ENCODE peak calls at places on chromosomes 11 and 22, in nine cellular contexts. One of them, this sample, is unnamed.

GRCh38 chr11:19370100-19370861 is 129.5 kb upstream of the E2F8 start:
- DNase-seq in NCI-H1092 treated with DMSO at 0.1 percent for 48 hours: no peak
- DNase-seq in NCI-H446: peak; percentile 71
- DNase-seq in LoVo: no peak
- DNase-seq in T-helper 2 cell: no peak
- DNase-seq in Daoy: peak; percentile 17
- DNase-seq in anterior cingulate cortex: no peak
- DNase-seq in tibial nerve: peak; percentile 81
- DNase-seq in NCI-H1417: no peak
- DNase-seq in this sample: no peak

GRCh38 chr11:57481915-57482781 is 21.8 kb downstream of the RTN4RL2 start:
- DNase-seq in NCI-H1092 treated with DMSO at 0.1 percent for 48 hours: no peak
- DNase-seq in NCI-H1417: peak; percentile 46
- DNase-seq in anterior cingulate cortex: no peak
- DNase-seq in LoVo: no peak
- DNase-seq in Daoy: no peak
- DNase-seq in T-helper 2 cell: no peak
- DNase-seq in NCI-H446: no peak
- DNase-seq in tibial nerve: no peak
- DNase-seq in this sample: no peak

GRCh38 chr11:62119569-62119968 is 4.2 kb upstream of the INCENP start:
- DNase-seq in tibial nerve: no peak
- DNase-seq in anterior cingulate cortex: no peak
- DNase-seq in NCI-H446: no peak
- DNase-seq in T-helper 2 cell: no peak
- DNase-seq in NCI-H1092 treated with DMSO at 0.1 percent for 48 hours: no peak
- DNase-seq in LoVo: no peak
- DNase-seq in NCI-H1417: no peak
- DNase-seq in Daoy: no peak
- DNase-seq in this sample: no peak

GRCh38 chr11:63961608-63962412 is 12.6 kb upstream of the COX8A start:
- DNase-seq in NCI-H446: no peak
- DNase-seq in NCI-H1092 treated with DMSO at 0.1 percent for 48 hours: peak; percentile 22
- DNase-seq in LoVo: no peak
- DNase-seq in anterior cingulate cortex: no peak
- DNase-seq in Daoy: peak; percentile 53
- DNase-seq in T-helper 2 cell: peak; percentile 16
- DNase-seq in tibial nerve: no peak
- DNase-seq in NCI-H1417: peak; percentile 90
- DNase-seq in this sample: no peak

GRCh38 chr11:119093951-119094815 is 7.5 kb downstream of the DPAGT1 start:
- DNase-seq in anterior cingulate cortex: no peak
- DNase-seq in NCI-H1417: peak; percentile 64
- DNase-seq in NCI-H1092 treated with DMSO at 0.1 percent for 48 hours: no peak
- DNase-seq in tibial nerve: no peak
- DNase-seq in T-helper 2 cell: peak; percentile 26
- DNase-seq in NCI-H446: no peak
- DNase-seq in Daoy: peak; percentile 41
- DNase-seq in LoVo: no peak
- DNase-seq in this sample: no peak

GRCh38 chr11:58204042-58204441 is at the start of gene OR1S2:
- DNase-seq in NCI-H446: no peak
- DNase-seq in T-helper 2 cell: no peak
- DNase-seq in tibial nerve: no peak
- DNase-seq in NCI-H1092 treated with DMSO at 0.1 percent for 48 hours: no peak
- DNase-seq in NCI-H1417: no peak
- DNase-seq in LoVo: no peak
- DNase-seq in Daoy: no peak
- DNase-seq in anterior cingulate cortex: no peak
- DNase-seq in this sample: no peak

GRCh38 chr11:40370821-40371616 is 1088.4 kb downstream of the LRRC4C start:
- DNase-seq in tibial nerve: no peak
- DNase-seq in T-helper 2 cell: no peak
- DNase-seq in NCI-H1417: no peak
- DNase-seq in LoVo: no peak
- DNase-seq in NCI-H1092 treated with DMSO at 0.1 percent for 48 hours: no peak
- DNase-seq in Daoy: no peak
- DNase-seq in anterior cingulate cortex: no peak
- DNase-seq in NCI-H446: no peak
- DNase-seq in this sample: no peak

GRCh38 chr22:46758867-46759290 is 3.6 kb upstream of the TBC1D22A start:
- DNase-seq in NCI-H1092 treated with DMSO at 0.1 percent for 48 hours: no peak
- DNase-seq in tibial nerve: peak; percentile 42
- DNase-seq in NCI-H446: peak; percentile 51
- DNase-seq in T-helper 2 cell: no peak
- DNase-seq in Daoy: peak; percentile 56
- DNase-seq in LoVo: peak; percentile 67
- DNase-seq in NCI-H1417: peak; percentile 2
- DNase-seq in anterior cingulate cortex: no peak
- DNase-seq in this sample: no peak

GRCh38 chr11:132278801-132279574 is 908.6 kb downstream of the NTM start:
- DNase-seq in tibial nerve: peak; percentile 12
- DNase-seq in LoVo: peak; percentile 7
- DNase-seq in NCI-H446: no peak
- DNase-seq in T-helper 2 cell: no peak
- DNase-seq in Daoy: peak; percentile 39
- DNase-seq in NCI-H1092 treated with DMSO at 0.1 percent for 48 hours: peak; percentile 37
- DNase-seq in anterior cingulate cortex: no peak
- DNase-seq in NCI-H1417: peak; percentile 7
- DNase-seq in this sample: no peak

GRCh38 chr22:44738347-44738715 is 14.0 kb upstream of the ARHGAP8 start:
- DNase-seq in tibial nerve: no peak
- DNase-seq in NCI-H1092 treated with DMSO at 0.1 percent for 48 hours: no peak
- DNase-seq in anterior cingulate cortex: no peak
- DNase-seq in NCI-H1417: no peak
- DNase-seq in T-helper 2 cell: no peak
- DNase-seq in NCI-H446: no peak
- DNase-seq in LoVo: peak; percentile 63
- DNase-seq in Daoy: peak; percentile 58
- DNase-seq in this sample: no peak

GRCh38 chr11:121572581-121573059 is 119.9 kb upstream of the SORL1-AS1 start:
- DNase-seq in tibial nerve: no peak
- DNase-seq in LoVo: no peak
- DNase-seq in Daoy: no peak
- DNase-seq in T-helper 2 cell: no peak
- DNase-seq in NCI-H1092 treated with DMSO at 0.1 percent for 48 hours: peak; percentile 52
- DNase-seq in anterior cingulate cortex: peak; percentile 52
- DNase-seq in NCI-H1417: no peak
- DNase-seq in NCI-H446: no peak
- DNase-seq in this sample: no peak

GRCh38 chr11:57474017-57474750 is 13.9 kb downstream of the RTN4RL2 start:
- DNase-seq in Daoy: peak; percentile 79
- DNase-seq in NCI-H1092 treated with DMSO at 0.1 percent for 48 hours: no peak
- DNase-seq in LoVo: no peak
- DNase-seq in tibial nerve: no peak
- DNase-seq in anterior cingulate cortex: no peak
- DNase-seq in T-helper 2 cell: peak; percentile 41
- DNase-seq in NCI-H446: peak; percentile 41
- DNase-seq in NCI-H1417: no peak
- DNase-seq in this sample: no peak

GRCh38 chr22:30809086-30809485 is 114.4 kb downstream of the OSBP2 start:
- DNase-seq in T-helper 2 cell: no peak
- DNase-seq in Daoy: peak; percentile 28
- DNase-seq in LoVo: no peak
- DNase-seq in NCI-H1092 treated with DMSO at 0.1 percent for 48 hours: no peak
- DNase-seq in NCI-H1417: no peak
- DNase-seq in NCI-H446: no peak
- DNase-seq in tibial nerve: no peak
- DNase-seq in anterior cingulate cortex: no peak
- DNase-seq in this sample: no peak

GRCh38 chr11:73182824-73183321 is 35.2 kb upstream of the P2RY2 start:
- DNase-seq in NCI-H1092 treated with DMSO at 0.1 percent for 48 hours: no peak
- DNase-seq in LoVo: no peak
- DNase-seq in Daoy: no peak
- DNase-seq in NCI-H1417: no peak
- DNase-seq in tibial nerve: no peak
- DNase-seq in anterior cingulate cortex: no peak
- DNase-seq in NCI-H446: no peak
- DNase-seq in T-helper 2 cell: no peak
- DNase-seq in this sample: no peak

GRCh38 chr22:50260801-50261614 is 475 bp downstream of the MAPK12 start:
- DNase-seq in T-helper 2 cell: no peak
- DNase-seq in Daoy: peak; percentile 76
- DNase-seq in LoVo: peak; percentile 45
- DNase-seq in NCI-H446: peak; percentile 43
- DNase-seq in NCI-H1092 treated with DMSO at 0.1 percent for 48 hours: no peak
- DNase-seq in NCI-H1417: peak; percentile 54
- DNase-seq in anterior cingulate cortex: peak; percentile 46
- DNase-seq in tibial nerve: no peak
- DNase-seq in this sample: no peak

GRCh38 chr11:94860333-94860732 is 92.2 kb downstream of the AMOTL1 start:
- DNase-seq in NCI-H446: no peak
- DNase-seq in NCI-H1092 treated with DMSO at 0.1 percent for 48 hours: no peak
- DNase-seq in LoVo: no peak
- DNase-seq in NCI-H1417: no peak
- DNase-seq in anterior cingulate cortex: no peak
- DNase-seq in tibial nerve: no peak
- DNase-seq in T-helper 2 cell: no peak
- DNase-seq in Daoy: no peak
- DNase-seq in this sample: no peak

GRCh38 chr22:38313384-38313955 is 3.8 kb downstream of the CSNK1E start:
- DNase-seq in LoVo: no peak
- DNase-seq in NCI-H1417: no peak
- DNase-seq in NCI-H1092 treated with DMSO at 0.1 percent for 48 hours: no peak
- DNase-seq in tibial nerve: no peak
- DNase-seq in T-helper 2 cell: peak; percentile 28
- DNase-seq in Daoy: peak; percentile 86
- DNase-seq in NCI-H446: no peak
- DNase-seq in anterior cingulate cortex: peak; percentile 38
- DNase-seq in this sample: no peak

GRCh38 chr11:35579557-35580396 is 38.5 kb upstream of the FJX1 start:
- DNase-seq in tibial nerve: peak; percentile 44
- DNase-seq in T-helper 2 cell: no peak
- DNase-seq in anterior cingulate cortex: no peak
- DNase-seq in Daoy: peak; percentile 77
- DNase-seq in NCI-H446: no peak
- DNase-seq in LoVo: peak; percentile 64
- DNase-seq in NCI-H1092 treated with DMSO at 0.1 percent for 48 hours: no peak
- DNase-seq in NCI-H1417: no peak
- DNase-seq in this sample: no peak

GRCh38 chr11:63490551-63491239 is at the start of gene PLAAT5:
- DNase-seq in anterior cingulate cortex: no peak
- DNase-seq in T-helper 2 cell: no peak
- DNase-seq in NCI-H1092 treated with DMSO at 0.1 percent for 48 hours: no peak
- DNase-seq in LoVo: no peak
- DNase-seq in tibial nerve: no peak
- DNase-seq in Daoy: no peak
- DNase-seq in NCI-H1417: no peak
- DNase-seq in NCI-H446: no peak
- DNase-seq in this sample: no peak

GRCh38 chr22:20259336-20259705 is 8.8 kb downstream of the RTN4R start:
- DNase-seq in T-helper 2 cell: no peak
- DNase-seq in anterior cingulate cortex: no peak
- DNase-seq in NCI-H1417: peak; percentile 24
- DNase-seq in Daoy: no peak
- DNase-seq in LoVo: no peak
- DNase-seq in tibial nerve: no peak
- DNase-seq in NCI-H446: no peak
- DNase-seq in NCI-H1092 treated with DMSO at 0.1 percent for 48 hours: no peak
- DNase-seq in this sample: no peak

GRCh38 chr22:30887861-30888260 is 80.7 kb downstream of the MORC2 start:
- DNase-seq in LoVo: no peak
- DNase-seq in T-helper 2 cell: no peak
- DNase-seq in Daoy: no peak
- DNase-seq in NCI-H1417: no peak
- DNase-seq in anterior cingulate cortex: no peak
- DNase-seq in tibial nerve: no peak
- DNase-seq in NCI-H446: no peak
- DNase-seq in NCI-H1092 treated with DMSO at 0.1 percent for 48 hours: no peak
- DNase-seq in this sample: peak; percentile 45

GRCh38 chr22:17477401-17477833 is 85.9 kb upstream of the SLC25A18 start:
- DNase-seq in tibial nerve: peak; percentile 10
- DNase-seq in NCI-H446: no peak
- DNase-seq in anterior cingulate cortex: no peak
- DNase-seq in T-helper 2 cell: no peak
- DNase-seq in Daoy: peak; percentile 34
- DNase-seq in NCI-H1417: no peak
- DNase-seq in LoVo: no peak
- DNase-seq in NCI-H1092 treated with DMSO at 0.1 percent for 48 hours: peak; percentile 31
- DNase-seq in this sample: no peak

GRCh38 chr11:130866831-130867230 is 49.4 kb downstream of the SNX19 start:
- DNase-seq in anterior cingulate cortex: no peak
- DNase-seq in tibial nerve: no peak
- DNase-seq in NCI-H446: no peak
- DNase-seq in Daoy: no peak
- DNase-seq in LoVo: no peak
- DNase-seq in T-helper 2 cell: no peak
- DNase-seq in NCI-H1092 treated with DMSO at 0.1 percent for 48 hours: no peak
- DNase-seq in NCI-H1417: no peak
- DNase-seq in this sample: no peak

GRCh38 chr11:97607301-97608000 is 1217.6 kb downstream of the JRKL start:
- DNase-seq in T-helper 2 cell: no peak
- DNase-seq in NCI-H1417: no peak
- DNase-seq in NCI-H1092 treated with DMSO at 0.1 percent for 48 hours: no peak
- DNase-seq in tibial nerve: no peak
- DNase-seq in Daoy: no peak
- DNase-seq in anterior cingulate cortex: no peak
- DNase-seq in NCI-H446: no peak
- DNase-seq in LoVo: no peak
- DNase-seq in this sample: no peak

GRCh38 chr22:17201285-17201945 is 17.8 kb downstream of the ADA2 start:
- DNase-seq in Daoy: no peak
- DNase-seq in tibial nerve: no peak
- DNase-seq in anterior cingulate cortex: no peak
- DNase-seq in NCI-H1417: no peak
- DNase-seq in LoVo: no peak
- DNase-seq in NCI-H446: no peak
- DNase-seq in T-helper 2 cell: no peak
- DNase-seq in NCI-H1092 treated with DMSO at 0.1 percent for 48 hours: no peak
- DNase-seq in this sample: no peak

GRCh38 chr22:33467718-33468117 is 409.5 kb upstream of the SYN3 start:
- DNase-seq in LoVo: no peak
- DNase-seq in T-helper 2 cell: no peak
- DNase-seq in NCI-H1092 treated with DMSO at 0.1 percent for 48 hours: no peak
- DNase-seq in NCI-H1417: no peak
- DNase-seq in Daoy: no peak
- DNase-seq in tibial nerve: no peak
- DNase-seq in anterior cingulate cortex: no peak
- DNase-seq in NCI-H446: no peak
- DNase-seq in this sample: no peak

GRCh38 chr11:10703544-10703943 is 10.0 kb upstream of the IRAG1 start:
- DNase-seq in NCI-H446: no peak
- DNase-seq in tibial nerve: no peak
- DNase-seq in T-helper 2 cell: no peak
- DNase-seq in NCI-H1092 treated with DMSO at 0.1 percent for 48 hours: no peak
- DNase-seq in LoVo: peak; percentile 36
- DNase-seq in Daoy: no peak
- DNase-seq in NCI-H1417: no peak
- DNase-seq in anterior cingulate cortex: no peak
- DNase-seq in this sample: no peak